ENCODE peak calls at places on chromosome 17, in six cellular contexts. X is cardiac muscle cell; P is stimulated activated CD4-positive, alpha-beta T cell treated with anti-CD3 and anti-CD28 coated beads, Interleukin-1b, Interleukin-23, amount 100 ng/mL, for 24 hours; N is stimulated activated naive CD8-positive, alpha-beta T cell treated with anti-CD3 and anti-CD28 coated beads, Interleukin-15, amount 100 ng/mL, for 72 hours; T is stimulated activated CD8-positive, alpha-beta memory T cell treated with anti-CD3 and anti-CD28 coated beads, Interleukin-7, amount 100 ng/mL, for 1 hour; C is HFFc6. Z is an unnamed sample.

GRCh38 chr17:80992077-80992947 is 671 bp downstream of the CHMP6 start:
- DNase-seq in T (no peak), P (no peak), N (no peak), C (no peak), X (peak), Z (no peak)

GRCh38 chr17:42760652-42761581 is at the start of gene RAMP2:
- DNase-seq in N (no peak), X (peak), T (no peak), C (no peak), P (no peak), Z (peak)

GRCh38 chr17:38430822-38431221 is 2.6 kb downstream of the ARHGAP23 start:
- DNase-seq in X (no peak), P (no peak), T (no peak), N (no peak), C (no peak), Z (no peak)

GRCh38 chr17:694239-694638 is 20.4 kb downstream of the VPS53 start:
- DNase-seq in C (peak), P (no peak), N (no peak), T (no peak), X (no peak), Z (no peak)

GRCh38 chr17:82255573-82255972 is 17.9 kb downstream of the CSNK1D start:
- DNase-seq in P (no peak), C (no peak), X (no peak), T (no peak), N (no peak), Z (no peak)

GRCh38 chr17:17937450-17937849 is 34.8 kb downstream of the TOM1L2 start:
- DNase-seq in X (no peak), T (no peak), C (no peak), P (no peak), N (no peak), Z (no peak)

GRCh38 chr17:8371786-8372185 is 4.7 kb downstream of the KRABD2 start:
- DNase-seq in P (no peak), C (no peak), N (no peak), X (no peak), T (no peak), Z (no peak)

GRCh38 chr17:17134051-17134951 is 71.8 kb downstream of the PLD6 start:
- DNase-seq in C (no peak), T (no peak), N (no peak), X (no peak), P (no peak), Z (no peak)

GRCh38 chr17:40433551-40434384 is 9.5 kb upstream of the IGFBP4 start:
- DNase-seq in T (no peak), X (no peak), N (peak), C (no peak), P (no peak), Z (peak)

GRCh38 chr17:80393961-80394360 is 21.0 kb upstream of the ENDOV start:
- DNase-seq in P (no peak), C (no peak), N (no peak), X (no peak), T (no peak), Z (no peak)

GRCh38 chr17:78130439-78131101 is at the start of gene TMC8:
- DNase-seq in P (no peak), T (no peak), X (no peak), C (no peak), N (peak), Z (no peak)

GRCh38 chr17:51456942-51457341 is 196.6 kb downstream of the UTP18 start:
- DNase-seq in N (no peak), C (no peak), T (no peak), P (no peak), X (no peak), Z (no peak)

GRCh38 chr17:19369846-19370492 is 7.4 kb upstream of the B9D1 start:
- DNase-seq in T (no peak), X (no peak), N (no peak), C (no peak), P (no peak), Z (no peak)

GRCh38 chr17:8622191-8622590 is 8.3 kb downstream of the MYH10 start:
- DNase-seq in X (no peak), C (no peak), T (no peak), P (no peak), N (no peak), Z (no peak)

GRCh38 chr17:28317965-28318758 is 838 bp upstream of the TMEM97 start:
- DNase-seq in T (no peak), N (no peak), X (peak), P (no peak), C (no peak), Z (peak)

GRCh38 chr17:8223356-8224063 is 13.1 kb upstream of the AURKB start:
- DNase-seq in T (no peak), N (peak), P (no peak), C (peak), X (peak), Z (peak)

GRCh38 chr17:238071-238963 is 56.9 kb upstream of the DOC2B start:
- DNase-seq in T (no peak), P (no peak), C (no peak), X (no peak), N (no peak), Z (no peak)

GRCh38 chr17:76382803-76383644 is 1.4 kb upstream of the SPHK1 start:
- DNase-seq in P (peak), N (peak), X (peak), T (peak), C (peak), Z (peak)

GRCh38 chr17:74199306-74200092 is 4.0 kb upstream of the RPL38 start:
- DNase-seq in X (peak), N (peak), P (no peak), T (peak), C (no peak), Z (peak)

GRCh38 chr17:8801135-8801840 is 2.1 kb upstream of the MFSD6L start:
- DNase-seq in X (no peak), P (no peak), N (no peak), T (no peak), C (no peak), Z (no peak)

GRCh38 chr17:6627019-6627418 is 13.5 kb downstream of the KIAA0753 start:
- DNase-seq in N (no peak), P (no peak), X (no peak), C (peak), T (no peak), Z (no peak)

GRCh38 chr17:37170881-37171460 is 204.8 kb upstream of the C17orf78 start:
- DNase-seq in X (no peak), P (no peak), C (no peak), T (no peak), N (no peak), Z (no peak)

GRCh38 chr17:70314506-70314905 is 145.2 kb downstream of the KCNJ2 start:
- DNase-seq in X (no peak), T (no peak), P (no peak), N (no peak), C (no peak), Z (no peak)

GRCh38 chr17:78875331-78875730 is 27.7 kb downstream of the CEP295NL start:
- DNase-seq in P (no peak), T (no peak), N (no peak), X (no peak), C (no peak), Z (no peak)

GRCh38 chr17:75595284-75595918 is 7.8 kb downstream of the MYO15B start:
- DNase-seq in N (no peak), X (no peak), P (no peak), C (no peak), T (no peak), Z (no peak)

GRCh38 chr17:8163978-8164814 is 1.4 kb upstream of the VAMP2 start:
- DNase-seq in C (peak), N (peak), T (peak), P (no peak), X (peak), Z (peak)

GRCh38 chr17:27602721-27603445 is 28.1 kb upstream of the LGALS9 start:
- DNase-seq in X (peak), T (peak), C (peak), N (peak), P (peak), Z (peak)

GRCh38 chr17:1882836-1883235 is 53.0 kb downstream of the RPA1 start:
- DNase-seq in T (no peak), P (no peak), X (peak), C (peak), N (no peak), Z (peak)

GRCh38 chr17:51351090-51351489 is 90.7 kb downstream of the UTP18 start:
- DNase-seq in C (no peak), T (no peak), P (no peak), X (no peak), N (no peak), Z (no peak)

GRCh38 chr17:8441690-8442089 is 6.0 kb downstream of the NDEL1 start:
- DNase-seq in P (no peak), T (no peak), C (no peak), N (no peak), X (no peak), Z (no peak)

GRCh38 chr17:79183221-79184158 is 108.9 kb downstream of the ENGASE start:
- DNase-seq in P (no peak), C (no peak), X (peak), T (no peak), N (no peak), Z (peak)